ENCODE peak calls at places on chromosomes 1 and 21, in ten cellular contexts. One of them, this sample, is unnamed.

GRCh38 chr1:28123461-28123961 is 35.1 kb upstream of the EYA3 start:
- DNase-seq in myocyte: no peak
- DNase-seq in cardiac septum: no peak
- DNase-seq in glutamatergic neuron: no peak
- DNase-seq in dorsolateral prefrontal cortex: no peak
- DNase-seq in fibroblast of gingiva: peak
- DNase-seq in endothelial cell: no peak
- DNase-seq in NCI-H748 treated with DMSO at 0.1 percent for 48 hours: no peak
- DNase-seq in right cardiac atrium: no peak
- DNase-seq in AG08395: peak
- DNase-seq in this sample: no peak

GRCh38 chr1:60133848-60134247 is 60.3 kb upstream of the C1orf87 start:
- DNase-seq in NCI-H748 treated with DMSO at 0.1 percent for 48 hours: no peak
- DNase-seq in right cardiac atrium: no peak
- DNase-seq in cardiac septum: no peak
- DNase-seq in fibroblast of gingiva: peak
- DNase-seq in endothelial cell: no peak
- DNase-seq in myocyte: peak
- DNase-seq in dorsolateral prefrontal cortex: no peak
- DNase-seq in AG08395: peak
- DNase-seq in glutamatergic neuron: no peak
- DNase-seq in this sample: no peak

GRCh38 chr1:65371544-65371943 is 48.9 kb upstream of the LEPR start:
- DNase-seq in cardiac septum: no peak
- DNase-seq in fibroblast of gingiva: no peak
- DNase-seq in right cardiac atrium: no peak
- DNase-seq in endothelial cell: no peak
- DNase-seq in AG08395: no peak
- DNase-seq in dorsolateral prefrontal cortex: no peak
- DNase-seq in glutamatergic neuron: no peak
- DNase-seq in myocyte: no peak
- DNase-seq in NCI-H748 treated with DMSO at 0.1 percent for 48 hours: no peak
- DNase-seq in this sample: no peak

GRCh38 chr1:56123421-56123820 is 455.9 kb downstream of the PLPP3 start:
- DNase-seq in myocyte: no peak
- DNase-seq in glutamatergic neuron: no peak
- DNase-seq in right cardiac atrium: no peak
- DNase-seq in NCI-H748 treated with DMSO at 0.1 percent for 48 hours: no peak
- DNase-seq in AG08395: no peak
- DNase-seq in endothelial cell: no peak
- DNase-seq in fibroblast of gingiva: peak
- DNase-seq in cardiac septum: no peak
- DNase-seq in dorsolateral prefrontal cortex: no peak
- DNase-seq in this sample: no peak

GRCh38 chr1:203322480-203323179 is 17.3 kb downstream of the BTG2 start:
- DNase-seq in fibroblast of gingiva: peak
- DNase-seq in dorsolateral prefrontal cortex: no peak
- DNase-seq in AG08395: no peak
- DNase-seq in NCI-H748 treated with DMSO at 0.1 percent for 48 hours: peak
- DNase-seq in glutamatergic neuron: no peak
- DNase-seq in myocyte: peak
- DNase-seq in cardiac septum: no peak
- DNase-seq in right cardiac atrium: peak
- DNase-seq in endothelial cell: peak
- DNase-seq in this sample: no peak

GRCh38 chr1:167288390-167289062 is 67.8 kb downstream of the POU2F1 start:
- DNase-seq in myocyte: no peak
- DNase-seq in fibroblast of gingiva: no peak
- DNase-seq in dorsolateral prefrontal cortex: no peak
- DNase-seq in glutamatergic neuron: no peak
- DNase-seq in endothelial cell: no peak
- DNase-seq in right cardiac atrium: no peak
- DNase-seq in AG08395: no peak
- DNase-seq in NCI-H748 treated with DMSO at 0.1 percent for 48 hours: no peak
- DNase-seq in cardiac septum: no peak
- DNase-seq in this sample: no peak

GRCh38 chr1:89546082-89546889 is 21.7 kb downstream of the LRRC8B start:
- DNase-seq in AG08395: peak
- DNase-seq in cardiac septum: no peak
- DNase-seq in NCI-H748 treated with DMSO at 0.1 percent for 48 hours: no peak
- DNase-seq in fibroblast of gingiva: peak
- DNase-seq in dorsolateral prefrontal cortex: no peak
- DNase-seq in right cardiac atrium: no peak
- DNase-seq in myocyte: peak
- DNase-seq in endothelial cell: no peak
- DNase-seq in glutamatergic neuron: no peak
- DNase-seq in this sample: no peak

GRCh38 chr1:208201241-208201640 is 42.9 kb downstream of the PLXNA2 start:
- DNase-seq in glutamatergic neuron: no peak
- DNase-seq in right cardiac atrium: peak
- DNase-seq in dorsolateral prefrontal cortex: no peak
- DNase-seq in AG08395: peak
- DNase-seq in cardiac septum: no peak
- DNase-seq in endothelial cell: no peak
- DNase-seq in myocyte: peak
- DNase-seq in NCI-H748 treated with DMSO at 0.1 percent for 48 hours: no peak
- DNase-seq in fibroblast of gingiva: peak
- DNase-seq in this sample: no peak

GRCh38 chr1:32060914-32061313 is 11.8 kb upstream of the TMEM39B start:
- DNase-seq in cardiac septum: no peak
- DNase-seq in dorsolateral prefrontal cortex: no peak
- DNase-seq in myocyte: no peak
- DNase-seq in glutamatergic neuron: no peak
- DNase-seq in NCI-H748 treated with DMSO at 0.1 percent for 48 hours: no peak
- DNase-seq in right cardiac atrium: no peak
- DNase-seq in fibroblast of gingiva: no peak
- DNase-seq in endothelial cell: no peak
- DNase-seq in AG08395: no peak
- DNase-seq in this sample: no peak

GRCh38 chr1:1554926-1555915 is 14.8 kb upstream of the TMEM240 start:
- DNase-seq in dorsolateral prefrontal cortex: peak
- DNase-seq in glutamatergic neuron: no peak
- DNase-seq in endothelial cell: no peak
- DNase-seq in NCI-H748 treated with DMSO at 0.1 percent for 48 hours: no peak
- DNase-seq in cardiac septum: no peak
- DNase-seq in right cardiac atrium: no peak
- DNase-seq in fibroblast of gingiva: peak
- DNase-seq in myocyte: peak
- DNase-seq in AG08395: peak
- DNase-seq in this sample: peak

GRCh38 chr1:194919146-194919545 is 1689.1 kb downstream of the KCNT2 start:
- DNase-seq in cardiac septum: no peak
- DNase-seq in NCI-H748 treated with DMSO at 0.1 percent for 48 hours: no peak
- DNase-seq in right cardiac atrium: no peak
- DNase-seq in AG08395: no peak
- DNase-seq in myocyte: no peak
- DNase-seq in glutamatergic neuron: no peak
- DNase-seq in endothelial cell: no peak
- DNase-seq in dorsolateral prefrontal cortex: no peak
- DNase-seq in fibroblast of gingiva: no peak
- DNase-seq in this sample: no peak

GRCh38 chr1:110309768-110310167 is 29.4 kb upstream of the RBM15 start:
- DNase-seq in myocyte: peak
- DNase-seq in glutamatergic neuron: no peak
- DNase-seq in dorsolateral prefrontal cortex: no peak
- DNase-seq in cardiac septum: no peak
- DNase-seq in AG08395: peak
- DNase-seq in endothelial cell: no peak
- DNase-seq in fibroblast of gingiva: no peak
- DNase-seq in right cardiac atrium: no peak
- DNase-seq in NCI-H748 treated with DMSO at 0.1 percent for 48 hours: no peak
- DNase-seq in this sample: no peak

GRCh38 chr1:38121231-38121680 is 74.7 kb upstream of the POU3F1 start:
- DNase-seq in myocyte: no peak
- DNase-seq in glutamatergic neuron: no peak
- DNase-seq in endothelial cell: no peak
- DNase-seq in NCI-H748 treated with DMSO at 0.1 percent for 48 hours: no peak
- DNase-seq in AG08395: no peak
- DNase-seq in cardiac septum: no peak
- DNase-seq in right cardiac atrium: no peak
- DNase-seq in fibroblast of gingiva: no peak
- DNase-seq in dorsolateral prefrontal cortex: no peak
- DNase-seq in this sample: no peak

GRCh38 chr1:77347646-77348045 is 65.8 kb downstream of the AK5 start:
- DNase-seq in glutamatergic neuron: no peak
- DNase-seq in NCI-H748 treated with DMSO at 0.1 percent for 48 hours: no peak
- DNase-seq in AG08395: peak
- DNase-seq in right cardiac atrium: no peak
- DNase-seq in endothelial cell: no peak
- DNase-seq in fibroblast of gingiva: peak
- DNase-seq in dorsolateral prefrontal cortex: peak
- DNase-seq in cardiac septum: no peak
- DNase-seq in myocyte: peak
- DNase-seq in this sample: no peak

GRCh38 chr21:42400525-42400924 is 3.2 kb upstream of the UBASH3A start:
- DNase-seq in AG08395: no peak
- DNase-seq in glutamatergic neuron: no peak
- DNase-seq in cardiac septum: no peak
- DNase-seq in myocyte: no peak
- DNase-seq in right cardiac atrium: no peak
- DNase-seq in fibroblast of gingiva: no peak
- DNase-seq in dorsolateral prefrontal cortex: no peak
- DNase-seq in NCI-H748 treated with DMSO at 0.1 percent for 48 hours: no peak
- DNase-seq in endothelial cell: no peak
- DNase-seq in this sample: no peak

GRCh38 chr1:26994772-26995625 is 1.5 kb downstream of the TRNP1 start:
- DNase-seq in myocyte: no peak
- DNase-seq in AG08395: no peak
- DNase-seq in cardiac septum: no peak
- DNase-seq in NCI-H748 treated with DMSO at 0.1 percent for 48 hours: no peak
- DNase-seq in dorsolateral prefrontal cortex: no peak
- DNase-seq in endothelial cell: no peak
- DNase-seq in right cardiac atrium: no peak
- DNase-seq in glutamatergic neuron: no peak
- DNase-seq in fibroblast of gingiva: no peak
- DNase-seq in this sample: no peak

GRCh38 chr1:51861669-51862068 is 16.9 kb downstream of the NRDC start:
- DNase-seq in dorsolateral prefrontal cortex: no peak
- DNase-seq in endothelial cell: no peak
- DNase-seq in cardiac septum: no peak
- DNase-seq in myocyte: no peak
- DNase-seq in NCI-H748 treated with DMSO at 0.1 percent for 48 hours: no peak
- DNase-seq in AG08395: no peak
- DNase-seq in glutamatergic neuron: no peak
- DNase-seq in right cardiac atrium: no peak
- DNase-seq in fibroblast of gingiva: no peak
- DNase-seq in this sample: no peak